ENCODE peak calls at places on chromosomes 12 and 14, in seven cellular contexts. One of them, this sample, is unnamed.

GRCh38 chr14:23182372-23183014 is 967 bp downstream of the SLC7A8 start:
- DNase-seq in NB4: no peak
- DNase-seq in A673: no peak
- DNase-seq in COLO829: no peak
- DNase-seq in stomach: peak; percentile 76
- DNase-seq in GM23338: peak; percentile 94
- DNase-seq in activated T-cell treated with anti-CD3 and anti-CD28 coated beads, Interleukin-2, amount 50 U/mL, for 72 hours: peak; percentile 55
- DNase-seq in this sample: no peak

GRCh38 chr14:68622856-68623255 is 170.0 kb downstream of the ZFP36L1 start:
- DNase-seq in NB4: no peak
- DNase-seq in A673: no peak
- DNase-seq in COLO829: no peak
- DNase-seq in stomach: no peak
- DNase-seq in GM23338: no peak
- DNase-seq in activated T-cell treated with anti-CD3 and anti-CD28 coated beads, Interleukin-2, amount 50 U/mL, for 72 hours: no peak
- DNase-seq in this sample: no peak

GRCh38 chr12:107405436-107405835 is 280.2 kb upstream of the PWP1 start:
- DNase-seq in NB4: no peak
- DNase-seq in A673: no peak
- DNase-seq in COLO829: no peak
- DNase-seq in stomach: no peak
- DNase-seq in GM23338: no peak
- DNase-seq in activated T-cell treated with anti-CD3 and anti-CD28 coated beads, Interleukin-2, amount 50 U/mL, for 72 hours: no peak
- DNase-seq in this sample: no peak

GRCh38 chr14:100649173-100649519 is 61.9 kb upstream of the BEGAIN start:
- DNase-seq in NB4: no peak
- DNase-seq in A673: no peak
- DNase-seq in COLO829: no peak
- DNase-seq in stomach: no peak
- DNase-seq in GM23338: no peak
- DNase-seq in activated T-cell treated with anti-CD3 and anti-CD28 coated beads, Interleukin-2, amount 50 U/mL, for 72 hours: no peak
- DNase-seq in this sample: no peak

GRCh38 chr14:49950275-49951250 is 57.7 kb downstream of the ARF6 start:
- DNase-seq in NB4: no peak
- DNase-seq in A673: peak; percentile 71
- DNase-seq in COLO829: peak; percentile 16
- DNase-seq in stomach: peak; percentile 89
- DNase-seq in GM23338: no peak
- DNase-seq in activated T-cell treated with anti-CD3 and anti-CD28 coated beads, Interleukin-2, amount 50 U/mL, for 72 hours: no peak
- DNase-seq in this sample: no peak

GRCh38 chr14:75636100-75636692 is 24.5 kb downstream of the ERG28 start:
- DNase-seq in NB4: no peak
- DNase-seq in A673: no peak
- DNase-seq in COLO829: peak; percentile 54
- DNase-seq in stomach: no peak
- DNase-seq in GM23338: peak; percentile 27
- DNase-seq in activated T-cell treated with anti-CD3 and anti-CD28 coated beads, Interleukin-2, amount 50 U/mL, for 72 hours: no peak
- DNase-seq in this sample: peak; percentile 58

GRCh38 chr12:120529641-120530314 is 820 bp upstream of the COQ5 start:
- DNase-seq in NB4: peak; percentile 69
- DNase-seq in A673: peak; percentile 60
- DNase-seq in COLO829: peak; percentile 43
- DNase-seq in stomach: peak; percentile 36
- DNase-seq in GM23338: peak; percentile 65
- DNase-seq in activated T-cell treated with anti-CD3 and anti-CD28 coated beads, Interleukin-2, amount 50 U/mL, for 72 hours: no peak
- DNase-seq in this sample: peak; percentile 29

GRCh38 chr12:66984962-66985361 is 284.2 kb upstream of the CAND1 start:
- DNase-seq in NB4: no peak
- DNase-seq in A673: no peak
- DNase-seq in COLO829: no peak
- DNase-seq in stomach: no peak
- DNase-seq in GM23338: no peak
- DNase-seq in activated T-cell treated with anti-CD3 and anti-CD28 coated beads, Interleukin-2, amount 50 U/mL, for 72 hours: no peak
- DNase-seq in this sample: no peak

GRCh38 chr12:25241171-25242020 is 9.3 kb downstream of the KRAS start:
- DNase-seq in NB4: peak; percentile 74
- DNase-seq in A673: peak; percentile 60
- DNase-seq in COLO829: no peak
- DNase-seq in stomach: no peak
- DNase-seq in GM23338: peak; percentile 70
- DNase-seq in activated T-cell treated with anti-CD3 and anti-CD28 coated beads, Interleukin-2, amount 50 U/mL, for 72 hours: no peak
- DNase-seq in this sample: peak; percentile 38

GRCh38 chr12:71567562-71567961 is 96.1 kb downstream of the ZFC3H1 start:
- DNase-seq in NB4: peak; percentile 15
- DNase-seq in A673: peak; percentile 24
- DNase-seq in COLO829: no peak
- DNase-seq in stomach: no peak
- DNase-seq in GM23338: peak; percentile 26
- DNase-seq in activated T-cell treated with anti-CD3 and anti-CD28 coated beads, Interleukin-2, amount 50 U/mL, for 72 hours: no peak
- DNase-seq in this sample: peak; percentile 44

GRCh38 chr14:32352631-32353030 is 23.5 kb downstream of the AKAP6 start:
- DNase-seq in NB4: no peak
- DNase-seq in A673: no peak
- DNase-seq in COLO829: no peak
- DNase-seq in stomach: no peak
- DNase-seq in GM23338: no peak
- DNase-seq in activated T-cell treated with anti-CD3 and anti-CD28 coated beads, Interleukin-2, amount 50 U/mL, for 72 hours: no peak
- DNase-seq in this sample: no peak

GRCh38 chr12:123041042-123041531 is 60.6 kb downstream of the ARL6IP4 start:
- DNase-seq in NB4: peak; percentile 38
- DNase-seq in A673: no peak
- DNase-seq in COLO829: no peak
- DNase-seq in stomach: no peak
- DNase-seq in GM23338: no peak
- DNase-seq in activated T-cell treated with anti-CD3 and anti-CD28 coated beads, Interleukin-2, amount 50 U/mL, for 72 hours: no peak
- DNase-seq in this sample: peak; percentile 57

GRCh38 chr12:117468016-117468415 is 106.6 kb upstream of the NOS1 start:
- DNase-seq in NB4: no peak
- DNase-seq in A673: no peak
- DNase-seq in COLO829: no peak
- DNase-seq in stomach: no peak
- DNase-seq in GM23338: no peak
- DNase-seq in activated T-cell treated with anti-CD3 and anti-CD28 coated beads, Interleukin-2, amount 50 U/mL, for 72 hours: no peak
- DNase-seq in this sample: no peak